ENCODE peak calls at places on chromosomes 1 and 21, in four cellular contexts. R, V, S and Q are unnamed samples.

GRCh38 chr1:36807262-36807661 is 227.1 kb downstream of the GRIK3 start:
- DNase-seq in S (no peak), V (no peak), R (no peak), Q (no peak)

GRCh38 chr1:53691326-53691725 is 47.6 kb downstream of the GLIS1 start:
- DNase-seq in V (no peak), S (no peak), R (no peak), Q (no peak)

GRCh38 chr1:44645466-44646244 is 28.6 kb downstream of the TMEM53 start:
- DNase-seq in V (no peak), S (no peak), R (peak; percentile 85), Q (peak; percentile 20)

GRCh38 chr1:168467452-168467851 is 76.3 kb downstream of the XCL2 start:
- DNase-seq in R (no peak), S (no peak), V (no peak), Q (peak; percentile 35)

GRCh38 chr1:84996846-84997666 is at the start of gene MCOLN2:
- DNase-seq in R (peak; percentile 7), V (no peak), S (peak; percentile 46), Q (no peak)

GRCh38 chr1:53763911-53764310 is 24.9 kb upstream of the GLIS1 start:
- DNase-seq in V (no peak), S (no peak), R (no peak), Q (no peak)

GRCh38 chr1:169117599-169117998 is 11.1 kb downstream of the ATP1B1 start:
- DNase-seq in V (no peak), S (no peak), R (no peak), Q (no peak)

GRCh38 chr1:233629305-233629935 is 15.5 kb downstream of the KCNK1 start:
- DNase-seq in R (no peak), S (no peak), V (no peak), Q (no peak)

GRCh38 chr1:92820024-92820423 is 11.8 kb upstream of the RPL5 start:
- DNase-seq in V (no peak), S (no peak), R (peak; percentile 63), Q (no peak)

GRCh38 chr1:12521096-12521495 is 96.9 kb downstream of the DHRS3 start:
- DNase-seq in V (no peak), R (peak; percentile 39), S (no peak), Q (no peak)

GRCh38 chr1:156295391-156295947 is at the start of gene GLMP:
- DNase-seq in R (peak; percentile 50), V (peak; percentile 62), S (peak; percentile 70), Q (peak; percentile 24)

GRCh38 chr1:18972531-18972930 is 16.1 kb upstream of the IFFO2 start:
- DNase-seq in S (peak; percentile 9), R (peak; percentile 65), V (no peak), Q (no peak)
- TF ChIP-seq CTCF in S (peak; percentile 42), R (peak; percentile 37), V (peak; percentile 30), Q (peak; percentile 42)

GRCh38 chr1:39789571-39790110 is 976 bp upstream of the BMP8B start:
- DNase-seq in S (no peak), V (no peak), R (no peak), Q (no peak)
- H3K4me3 ChIP-seq in S (peak overlapping the region; percentile 6), V (peak overlapping the region; percentile 69), R (no peak overlapping the region), Q (no peak overlapping the region)

DNA sequence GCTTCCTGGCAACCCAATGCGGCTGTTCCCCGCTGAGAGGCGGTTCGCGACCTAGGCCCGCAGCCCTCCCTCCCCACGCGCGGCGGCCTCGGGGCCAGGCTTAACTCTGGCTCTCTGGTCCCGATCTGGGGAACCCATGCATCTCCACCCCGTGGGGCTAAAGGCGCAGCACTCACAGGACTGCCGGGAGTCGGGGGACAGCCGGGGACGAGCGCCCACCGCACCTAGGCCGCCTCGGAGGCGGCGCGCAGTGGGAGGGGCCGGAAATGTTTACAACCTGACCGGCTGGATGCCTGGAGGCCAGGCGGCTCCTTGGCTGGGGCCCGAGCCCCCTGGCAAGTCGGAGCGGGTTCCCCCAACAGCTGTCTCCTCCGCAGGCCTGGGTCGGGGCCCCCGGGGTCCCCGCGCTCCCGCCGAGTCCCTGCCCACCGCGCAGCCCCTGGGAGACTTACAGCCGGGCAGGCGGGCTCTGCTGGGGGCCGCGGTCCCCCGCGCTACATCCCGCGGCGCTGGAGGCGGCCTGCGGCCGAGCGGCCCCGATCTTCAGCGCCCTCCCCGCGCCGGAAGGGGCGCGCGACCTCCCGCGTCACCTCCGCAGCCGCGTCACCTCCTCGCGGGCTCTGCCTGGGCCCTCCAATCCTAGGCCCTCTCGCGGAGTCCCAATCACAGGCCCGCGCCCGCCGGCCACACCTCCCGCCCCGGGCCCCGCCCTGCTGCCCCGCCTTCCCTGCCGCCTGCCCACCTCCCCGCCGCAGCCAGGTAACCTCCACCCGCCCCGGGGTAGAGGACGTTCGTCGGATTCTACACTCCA is at the start of gene ADIPOR1:
- DNase-seq in S (peak; percentile 93), V (peak; percentile 94), R (peak; percentile 83), Q (peak; percentile 57)
- TF ChIP-seq CTCF in S (peak; percentile 36), V (no peak), R (no peak), Q (no peak)

GRCh38 chr1:8398086-8398485 is 80.2 kb downstream of the SLC45A1 start:
- DNase-seq in S (no peak), V (no peak), R (no peak), Q (no peak)

GRCh38 chr1:8396083-8396911 is 78.4 kb downstream of the SLC45A1 start:
- DNase-seq in V (no peak), R (peak; percentile 83), S (no peak), Q (no peak)

GRCh38 chr1:8398677-8399076 is 80.8 kb downstream of the SLC45A1 start:
- DNase-seq in S (no peak), R (no peak), V (no peak), Q (no peak)

GRCh38 chr1:8396912-8397406 is 79.0 kb downstream of the SLC45A1 start:
- DNase-seq in R (peak; percentile 100), V (no peak), S (no peak), Q (peak; percentile 74)

DNA sequence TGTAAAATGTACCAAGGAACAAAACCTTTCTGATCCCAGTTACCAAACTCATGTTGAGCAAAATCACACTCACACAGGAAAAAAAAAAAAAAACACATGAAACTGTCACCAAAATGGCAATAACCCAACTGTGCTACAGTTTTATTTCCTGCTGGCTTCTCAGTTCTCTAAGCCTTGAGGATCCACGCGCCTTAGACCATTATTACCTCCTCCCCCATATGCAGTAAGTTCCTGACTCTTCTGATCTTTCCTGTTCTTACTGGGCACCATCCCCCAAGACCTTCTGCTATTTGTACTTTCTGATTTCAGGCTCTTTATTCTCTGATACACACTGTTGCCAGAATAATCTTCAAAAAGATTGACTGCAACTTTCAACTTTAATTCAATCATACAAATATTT is 79.6 kb downstream of the SLC45A1 start:
- DNase-seq in S (no peak), R (peak; percentile 69), V (no peak), Q (no peak)
- H3K4me3 ChIP-seq in S (no peak overlapping the region), R (peak overlapping the region; percentile 33), V (no peak overlapping the region), Q (no peak overlapping the region)

GRCh38 chr21:27475363-27475955 is 508.6 kb upstream of the ADAMTS5 start:
- DNase-seq in S (no peak), V (no peak), R (no peak), Q (no peak)

GRCh38 chr21:27477321-27477720 is 510.4 kb upstream of the ADAMTS5 start:
- DNase-seq in R (peak; percentile 75), S (no peak), V (no peak), Q (no peak)

GRCh38 chr21:27480841-27481261 is 514.0 kb upstream of the ADAMTS5 start:
- DNase-seq in S (no peak), V (no peak), R (peak; percentile 88), Q (peak; percentile 40)

GRCh38 chr21:27476696-27477095 is 509.8 kb upstream of the ADAMTS5 start:
- DNase-seq in S (no peak), V (no peak), R (peak; percentile 83), Q (no peak)
- TF ChIP-seq CTCF in S (peak; percentile 25), V (peak; percentile 12), R (peak; percentile 83), Q (peak; percentile 54)

GRCh38 chr1:198933506-198933905 is 294.7 kb downstream of the PTPRC start:
- DNase-seq in R (no peak), S (no peak), V (no peak), Q (no peak)

GRCh38 chr1:198934414-198934813 is 295.6 kb downstream of the PTPRC start:
- DNase-seq in R (no peak), V (no peak), S (no peak), Q (no peak)

GRCh38 chr1:198934901-198935301 is 296.1 kb downstream of the PTPRC start:
- DNase-seq in V (no peak), R (peak; percentile 11), S (no peak), Q (no peak)

GRCh38 chr1:198929961-198930599 is 291.2 kb downstream of the PTPRC start:
- DNase-seq in S (no peak), V (no peak), R (peak; percentile 31), Q (no peak)

GRCh38 chr1:198932351-198932991 is 293.6 kb downstream of the PTPRC start:
- DNase-seq in R (no peak), V (no peak), S (no peak), Q (no peak)
- H3K4me3 ChIP-seq in R (peak overlapping the region; percentile 2), V (peak overlapping the region; percentile 1), S (no peak overlapping the region), Q (peak overlapping the region; percentile 34)

DNA sequence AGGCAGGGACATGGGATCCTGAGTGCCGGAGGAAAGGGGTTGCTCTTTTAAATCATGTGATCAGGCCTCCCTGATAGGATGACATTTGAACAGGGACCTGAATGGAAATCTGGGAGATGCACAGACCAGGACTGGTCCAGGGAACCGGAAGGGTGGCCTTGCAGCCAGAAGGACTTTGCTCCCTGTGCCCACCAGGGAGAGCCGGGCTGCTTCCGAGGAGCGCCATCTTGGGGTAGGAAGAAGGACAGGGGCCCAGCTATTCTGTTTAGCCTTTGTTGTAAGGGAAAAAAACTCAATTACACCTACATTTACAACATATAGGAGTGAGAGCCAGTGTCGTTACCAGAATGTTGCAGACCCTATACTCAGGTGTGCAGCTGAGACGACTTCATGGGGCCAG is 5.5 kb downstream of the KLHDC7A start:
- DNase-seq in V (no peak), S (no peak), R (no peak), Q (no peak)
- TF ChIP-seq CTCF in V (no peak), S (no peak), R (no peak), Q (no peak)

GRCh38 chr1:200040516-200041138 is 13.1 kb downstream of the NR5A2 start:
- DNase-seq in V (no peak), R (no peak), S (peak; percentile 65), Q (no peak)
- H3K4me3 ChIP-seq in V (peak overlapping the region; percentile 72), R (peak overlapping the region; percentile 67), S (peak overlapping the region; percentile 40), Q (no peak overlapping the region)

GRCh38 chr1:17922833-17923232 is 167.7 kb downstream of the ACTL8 start:
- DNase-seq in S (no peak), R (peak; percentile 30), V (no peak), Q (no peak)

GRCh38 chr1:17923684-17924083 is 168.6 kb downstream of the ACTL8 start:
- DNase-seq in S (no peak), R (no peak), V (no peak), Q (no peak)

GRCh38 chr1:17920881-17921635 is 165.9 kb downstream of the ACTL8 start:
- DNase-seq in R (no peak), V (no peak), S (no peak), Q (no peak)

GRCh38 chr1:17916702-17917101 is 161.6 kb downstream of the ACTL8 start:
- DNase-seq in R (no peak), V (no peak), S (no peak), Q (no peak)

GRCh38 chr1:17919525-17920439 is 164.6 kb downstream of the ACTL8 start:
- DNase-seq in R (peak; percentile 51), S (peak; percentile 21), V (no peak), Q (peak; percentile 36)
- TF ChIP-seq CTCF in R (no peak), S (no peak), V (no peak), Q (peak; percentile 16)